ENCODE peak calls at places on chromosomes 12 and 14, in eight cellular contexts. K, G, F, X, N, U, D and C are unnamed samples.

GRCh38 chr14:67411820-67412421 is at the start of gene PLEK2:
- DNase-seq in K (peak; percentile 63), G (peak; percentile 72), F (no peak), X (peak; percentile 40), N (no peak), U (no peak), D (peak; percentile 52), C (peak; percentile 16)

GRCh38 chr12:52130695-52131094 is 51.2 kb downstream of the SMIM41 start:
- DNase-seq in K (no peak), G (peak; percentile 30), F (no peak), X (no peak), N (peak; percentile 3), U (no peak), D (no peak), C (no peak)

GRCh38 chr12:26845984-26846383 is 13.0 kb upstream of the ITPR2 start:
- DNase-seq in K (peak; percentile 69), G (no peak), F (peak; percentile 97), X (no peak), N (no peak), U (peak; percentile 55), D (no peak), C (no peak)

GRCh38 chr14:100878271-100879146 is 25.0 kb downstream of the RTL1 start:
- DNase-seq in K (no peak), G (peak; percentile 48), F (no peak), X (no peak), N (no peak), U (no peak), D (peak; percentile 4), C (no peak)

GRCh38 chr12:93704625-93705024 is 27.4 kb downstream of the CRADD start:
- DNase-seq in K (no peak), G (no peak), F (no peak), X (no peak), N (no peak), U (no peak), D (no peak), C (no peak)

GRCh38 chr12:18955594-18955993 is 173.9 kb upstream of the PLEKHA5 start:
- DNase-seq in K (peak; percentile 69), G (no peak), F (peak; percentile 16), X (no peak), N (no peak), U (no peak), D (no peak), C (no peak)

GRCh38 chr14:46048127-46048526 is 603.5 kb downstream of the RPL10L start:
- DNase-seq in K (peak; percentile 72), G (no peak), F (peak; percentile 18), X (no peak), N (no peak), U (no peak), D (no peak), C (no peak)

GRCh38 chr12:26773313-26774104 is 59.5 kb downstream of the ITPR2 start:
- DNase-seq in K (no peak), G (no peak), F (no peak), X (no peak), N (no peak), U (no peak), D (no peak), C (no peak)

GRCh38 chr14:55921516-55921915 is 196.7 kb upstream of the PELI2 start:
- DNase-seq in K (no peak), G (no peak), F (no peak), X (no peak), N (no peak), U (no peak), D (no peak), C (no peak)

GRCh38 chr12:3107954-3108353 is 30.8 kb downstream of the TSPAN9 start:
- DNase-seq in K (peak; percentile 16), G (no peak), F (no peak), X (no peak), N (no peak), U (no peak), D (no peak), C (no peak)

GRCh38 chr14:71497645-71498086 is 434.6 kb upstream of the RGS6 start:
- DNase-seq in K (peak; percentile 46), G (no peak), F (peak; percentile 82), X (no peak), N (no peak), U (peak; percentile 17), D (no peak), C (no peak)

GRCh38 chr12:77124767-77125166 is 59.4 kb upstream of the E2F7 start:
- DNase-seq in K (peak; percentile 89), G (no peak), F (peak; percentile 49), X (no peak), N (no peak), U (no peak), D (no peak), C (no peak)

GRCh38 chr14:92520102-92520651 is 6.6 kb downstream of the RIN3 start:
- DNase-seq in K (no peak), G (no peak), F (no peak), X (no peak), N (no peak), U (no peak), D (no peak), C (no peak)

GRCh38 chr12:111590552-111590951 is 8.6 kb downstream of the ATXN2 start:
- DNase-seq in K (no peak), G (no peak), F (no peak), X (no peak), N (no peak), U (no peak), D (no peak), C (no peak)

GRCh38 chr14:61568572-61569011 is 126.7 kb upstream of the HIF1A start:
- DNase-seq in K (no peak), G (peak; percentile 75), F (no peak), X (no peak), N (no peak), U (peak; percentile 67), D (peak; percentile 37), C (peak; percentile 48)

GRCh38 chr12:95733156-95733825 is 57.3 kb downstream of the NTN4 start:
- DNase-seq in K (peak; percentile 86), G (no peak), F (peak; percentile 95), X (no peak), N (no peak), U (no peak), D (no peak), C (no peak)

GRCh38 chr12:1591029-1591428 is 3.4 kb downstream of the FBXL14 start:
- DNase-seq in K (peak; percentile 68), G (no peak), F (no peak), X (peak; percentile 67), N (no peak), U (no peak), D (no peak), C (peak; percentile 62)

DNA sequence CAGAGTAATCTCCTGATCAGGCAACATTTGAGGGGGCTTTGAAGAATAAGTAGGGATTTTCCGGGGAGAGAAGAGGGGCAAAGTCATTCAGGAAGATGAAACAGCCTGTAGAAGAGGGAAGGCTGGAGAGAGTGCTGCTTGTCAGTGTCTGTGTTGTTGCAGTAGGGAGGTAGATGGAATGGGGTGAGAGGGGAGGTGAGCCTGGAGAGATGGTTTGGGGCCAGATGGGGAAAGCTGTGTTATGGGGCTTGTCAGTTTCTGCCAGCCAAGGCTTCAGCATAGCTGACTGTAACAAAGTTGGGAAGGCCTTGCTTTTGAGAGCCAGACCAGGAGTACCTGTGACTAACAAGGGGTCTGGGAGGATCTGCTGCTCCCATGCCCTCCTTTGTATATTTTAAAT is 18.0 kb downstream of the BICD1 start:
- DNase-seq in K (no peak), G (no peak), F (no peak), X (no peak), N (no peak), U (no peak), D (no peak), C (no peak)
- H3K27ac ChIP-seq in K (no peak overlapping the region), G (no peak overlapping the region), F (no peak overlapping the region), X (no peak overlapping the region), N (no peak overlapping the region), U (no peak overlapping the region), D (no peak overlapping the region), C (no peak overlapping the region)

GRCh38 chr14:104081493-104081835 is 4.0 kb upstream of the ASPG start:
- DNase-seq in K (no peak), G (no peak), F (no peak), X (no peak), N (no peak), U (no peak), D (no peak), C (no peak)
- H3K4me1 ChIP-seq in K (no peaks in the 10 kb centered on the region), G (peaks cover 8% of the 10 kb centered on the region), F (no peaks in the 10 kb centered on the region), X (no peaks in the 10 kb centered on the region), N (no peaks in the 10 kb centered on the region), U (peaks cover 8% of the 10 kb centered on the region), D (peaks cover 29% of the 10 kb centered on the region), C (peaks cover 17% of the 10 kb centered on the region)

GRCh38 chr12:46259713-46260112 is 9.1 kb downstream of the SLC38A1 start:
- DNase-seq in K (no peak), G (no peak), F (no peak), X (no peak), N (no peak), U (no peak), D (no peak), C (no peak)

GRCh38 chr12:46260913-46261476 is 7.8 kb downstream of the SLC38A1 start:
- DNase-seq in K (peak; percentile 1), G (no peak), F (no peak), X (no peak), N (no peak), U (no peak), D (no peak), C (no peak)

GRCh38 chr12:46261658-46262057 is 7.2 kb downstream of the SLC38A1 start:
- DNase-seq in K (peak; percentile 2), G (no peak), F (no peak), X (no peak), N (no peak), U (no peak), D (no peak), C (no peak)

GRCh38 chr12:46259071-46259470 is 9.8 kb downstream of the SLC38A1 start:
- DNase-seq in K (no peak), G (no peak), F (no peak), X (no peak), N (no peak), U (no peak), D (no peak), C (no peak)

GRCh38 chr12:46260153-46260912 is 8.5 kb downstream of the SLC38A1 start:
- DNase-seq in K (peak; percentile 48), G (no peak), F (peak; percentile 70), X (no peak), N (no peak), U (no peak), D (no peak), C (no peak)
- H3K27ac ChIP-seq in K (peak overlapping the region; percentile 40), G (peak overlapping the region; percentile 58), F (peak overlapping the region; percentile 98), X (no peak overlapping the region), N (peak overlapping the region; percentile 72), U (no peak overlapping the region), D (peak overlapping the region; percentile 9), C (peak overlapping the region; percentile 52)

GRCh38 chr14:65077318-65077717 is 25.0 kb downstream of the MAX start:
- DNase-seq in K (no peak), G (no peak), F (no peak), X (no peak), N (no peak), U (no peak), D (no peak), C (no peak)

GRCh38 chr14:65079788-65080187 is 22.5 kb downstream of the MAX start:
- DNase-seq in K (no peak), G (no peak), F (no peak), X (no peak), N (no peak), U (no peak), D (no peak), C (no peak)

GRCh38 chr14:65080954-65081747 is 21.2 kb downstream of the MAX start:
- DNase-seq in K (no peak), G (no peak), F (peak; percentile 22), X (no peak), N (no peak), U (no peak), D (no peak), C (no peak)

GRCh38 chr14:65075628-65076325 is 26.5 kb downstream of the MAX start:
- DNase-seq in K (no peak), G (no peak), F (no peak), X (no peak), N (peak; percentile 47), U (no peak), D (no peak), C (no peak)

GRCh38 chr14:65079201-65079600 is 23.1 kb downstream of the MAX start:
- DNase-seq in K (no peak), G (no peak), F (no peak), X (no peak), N (no peak), U (no peak), D (no peak), C (no peak)
- H3K4me1 ChIP-seq in K (no peaks in the 10 kb centered on the region), G (peaks cover 45% of the 10 kb centered on the region), F (no peaks in the 10 kb centered on the region), X (no peaks in the 10 kb centered on the region), N (peaks cover 71% of the 10 kb centered on the region), U (no peaks in the 10 kb centered on the region), D (peaks cover 75% of the 10 kb centered on the region), C (peaks cover 35% of the 10 kb centered on the region)